ENCODE peak calls at places on chromosomes 12 and 14, in nine cellular contexts. One of them, this sample, is unnamed.

GRCh38 chr14:70832536-70833305 is 23.4 kb upstream of the MAP3K9 start:
- DNase-seq in Daoy: no peak
- DNase-seq in Karpas-422: no peak
- DNase-seq in left cardiac atrium: no peak
- DNase-seq in memory B cell: no peak
- DNase-seq in NCI-H345: no peak
- DNase-seq in astrocyte of the spinal cord: peak
- DNase-seq in cerebellar nuclear complex: no peak
- DNase-seq in stimulated activated CD4-positive, alpha-beta T cell treated with anti-CD3 and anti-CD28 coated beads, TNF-alpha, amount 100 ng/mL, for 1 hour: no peak
- DNase-seq in this sample: no peak

GRCh38 chr14:93747102-93747501 is 41.2 kb downstream of the PRIMA1 start:
- DNase-seq in Daoy: no peak
- DNase-seq in Karpas-422: no peak
- DNase-seq in left cardiac atrium: peak
- DNase-seq in memory B cell: no peak
- DNase-seq in NCI-H345: no peak
- DNase-seq in astrocyte of the spinal cord: no peak
- DNase-seq in cerebellar nuclear complex: no peak
- DNase-seq in stimulated activated CD4-positive, alpha-beta T cell treated with anti-CD3 and anti-CD28 coated beads, TNF-alpha, amount 100 ng/mL, for 1 hour: no peak
- DNase-seq in this sample: no peak

GRCh38 chr12:34392741-34393085 is 370.4 kb downstream of the ALG10 start:
- DNase-seq in Daoy: peak
- DNase-seq in Karpas-422: no peak
- DNase-seq in left cardiac atrium: peak
- DNase-seq in memory B cell: no peak
- DNase-seq in NCI-H345: no peak
- DNase-seq in astrocyte of the spinal cord: no peak
- DNase-seq in cerebellar nuclear complex: no peak
- DNase-seq in stimulated activated CD4-positive, alpha-beta T cell treated with anti-CD3 and anti-CD28 coated beads, TNF-alpha, amount 100 ng/mL, for 1 hour: no peak
- DNase-seq in this sample: no peak

GRCh38 chr12:84874125-84874824 is 38.3 kb downstream of the SLC6A15 start:
- DNase-seq in Daoy: peak
- DNase-seq in Karpas-422: peak
- DNase-seq in left cardiac atrium: no peak
- DNase-seq in memory B cell: no peak
- DNase-seq in NCI-H345: peak
- DNase-seq in astrocyte of the spinal cord: peak
- DNase-seq in cerebellar nuclear complex: peak
- DNase-seq in stimulated activated CD4-positive, alpha-beta T cell treated with anti-CD3 and anti-CD28 coated beads, TNF-alpha, amount 100 ng/mL, for 1 hour: no peak
- DNase-seq in this sample: no peak

GRCh38 chr14:80567905-80568512 is 356.7 kb upstream of the DIO2 start:
- DNase-seq in Daoy: peak
- DNase-seq in Karpas-422: no peak
- DNase-seq in left cardiac atrium: no peak
- DNase-seq in memory B cell: no peak
- DNase-seq in NCI-H345: no peak
- DNase-seq in astrocyte of the spinal cord: peak
- DNase-seq in cerebellar nuclear complex: no peak
- DNase-seq in stimulated activated CD4-positive, alpha-beta T cell treated with anti-CD3 and anti-CD28 coated beads, TNF-alpha, amount 100 ng/mL, for 1 hour: no peak
- DNase-seq in this sample: peak

GRCh38 chr12:28097221-28097620 is 93.0 kb upstream of the CCDC91 start:
- DNase-seq in Daoy: no peak
- DNase-seq in Karpas-422: no peak
- DNase-seq in left cardiac atrium: no peak
- DNase-seq in memory B cell: no peak
- DNase-seq in NCI-H345: no peak
- DNase-seq in astrocyte of the spinal cord: no peak
- DNase-seq in cerebellar nuclear complex: no peak
- DNase-seq in stimulated activated CD4-positive, alpha-beta T cell treated with anti-CD3 and anti-CD28 coated beads, TNF-alpha, amount 100 ng/mL, for 1 hour: no peak
- DNase-seq in this sample: no peak

GRCh38 chr14:103149351-103149750 is 26.1 kb downstream of the TNFAIP2 start:
- DNase-seq in Daoy: no peak
- DNase-seq in Karpas-422: no peak
- DNase-seq in left cardiac atrium: no peak
- DNase-seq in memory B cell: no peak
- DNase-seq in NCI-H345: no peak
- DNase-seq in astrocyte of the spinal cord: no peak
- DNase-seq in cerebellar nuclear complex: no peak
- DNase-seq in stimulated activated CD4-positive, alpha-beta T cell treated with anti-CD3 and anti-CD28 coated beads, TNF-alpha, amount 100 ng/mL, for 1 hour: no peak
- DNase-seq in this sample: no peak

GRCh38 chr14:65834051-65834450 is 421.5 kb downstream of the FUT8 start:
- DNase-seq in Daoy: no peak
- DNase-seq in Karpas-422: no peak
- DNase-seq in left cardiac atrium: no peak
- DNase-seq in memory B cell: no peak
- DNase-seq in NCI-H345: no peak
- DNase-seq in astrocyte of the spinal cord: no peak
- DNase-seq in cerebellar nuclear complex: peak
- DNase-seq in stimulated activated CD4-positive, alpha-beta T cell treated with anti-CD3 and anti-CD28 coated beads, TNF-alpha, amount 100 ng/mL, for 1 hour: no peak
- DNase-seq in this sample: no peak

GRCh38 chr12:76621582-76622024 is 62.0 kb upstream of the OSBPL8 start:
- DNase-seq in Daoy: peak
- DNase-seq in Karpas-422: peak
- DNase-seq in left cardiac atrium: peak
- DNase-seq in memory B cell: peak
- DNase-seq in NCI-H345: peak
- DNase-seq in astrocyte of the spinal cord: peak
- DNase-seq in cerebellar nuclear complex: peak
- DNase-seq in stimulated activated CD4-positive, alpha-beta T cell treated with anti-CD3 and anti-CD28 coated beads, TNF-alpha, amount 100 ng/mL, for 1 hour: peak
- DNase-seq in this sample: peak

GRCh38 chr14:73457050-73457934 is 1.1 kb downstream of the NUMB start:
- DNase-seq in Daoy: peak
- DNase-seq in Karpas-422: peak
- DNase-seq in left cardiac atrium: peak
- DNase-seq in memory B cell: peak
- DNase-seq in NCI-H345: peak
- DNase-seq in astrocyte of the spinal cord: peak
- DNase-seq in cerebellar nuclear complex: no peak
- DNase-seq in stimulated activated CD4-positive, alpha-beta T cell treated with anti-CD3 and anti-CD28 coated beads, TNF-alpha, amount 100 ng/mL, for 1 hour: peak
- DNase-seq in this sample: no peak

GRCh38 chr12:93812616-93813015 is 135.4 kb downstream of the CRADD start:
- DNase-seq in Daoy: no peak
- DNase-seq in Karpas-422: no peak
- DNase-seq in left cardiac atrium: no peak
- DNase-seq in memory B cell: no peak
- DNase-seq in NCI-H345: no peak
- DNase-seq in astrocyte of the spinal cord: no peak
- DNase-seq in cerebellar nuclear complex: no peak
- DNase-seq in stimulated activated CD4-positive, alpha-beta T cell treated with anti-CD3 and anti-CD28 coated beads, TNF-alpha, amount 100 ng/mL, for 1 hour: no peak
- DNase-seq in this sample: no peak

GRCh38 chr12:111025301-111025700 is 104.9 kb upstream of the MYL2 start:
- DNase-seq in Daoy: no peak
- DNase-seq in Karpas-422: no peak
- DNase-seq in left cardiac atrium: no peak
- DNase-seq in memory B cell: no peak
- DNase-seq in NCI-H345: no peak
- DNase-seq in astrocyte of the spinal cord: no peak
- DNase-seq in cerebellar nuclear complex: no peak
- DNase-seq in stimulated activated CD4-positive, alpha-beta T cell treated with anti-CD3 and anti-CD28 coated beads, TNF-alpha, amount 100 ng/mL, for 1 hour: no peak
- DNase-seq in this sample: no peak

GRCh38 chr12:98618952-98619351 is 25.5 kb downstream of the SLC25A3 start:
- DNase-seq in Daoy: no peak
- DNase-seq in Karpas-422: no peak
- DNase-seq in left cardiac atrium: no peak
- DNase-seq in memory B cell: no peak
- DNase-seq in NCI-H345: no peak
- DNase-seq in astrocyte of the spinal cord: no peak
- DNase-seq in cerebellar nuclear complex: no peak
- DNase-seq in stimulated activated CD4-positive, alpha-beta T cell treated with anti-CD3 and anti-CD28 coated beads, TNF-alpha, amount 100 ng/mL, for 1 hour: no peak
- DNase-seq in this sample: no peak

GRCh38 chr12:49917126-49917787 is 13.6 kb upstream of the FAIM2 start:
- DNase-seq in Daoy: no peak
- DNase-seq in Karpas-422: no peak
- DNase-seq in left cardiac atrium: no peak
- DNase-seq in memory B cell: no peak
- DNase-seq in NCI-H345: no peak
- DNase-seq in astrocyte of the spinal cord: no peak
- DNase-seq in cerebellar nuclear complex: no peak
- DNase-seq in stimulated activated CD4-positive, alpha-beta T cell treated with anti-CD3 and anti-CD28 coated beads, TNF-alpha, amount 100 ng/mL, for 1 hour: no peak
- DNase-seq in this sample: no peak

GRCh38 chr14:30655658-30656057 is 33.5 kb downstream of the SCFD1 start:
- DNase-seq in Daoy: no peak
- DNase-seq in Karpas-422: no peak
- DNase-seq in left cardiac atrium: no peak
- DNase-seq in memory B cell: no peak
- DNase-seq in NCI-H345: no peak
- DNase-seq in astrocyte of the spinal cord: no peak
- DNase-seq in cerebellar nuclear complex: no peak
- DNase-seq in stimulated activated CD4-positive, alpha-beta T cell treated with anti-CD3 and anti-CD28 coated beads, TNF-alpha, amount 100 ng/mL, for 1 hour: no peak
- DNase-seq in this sample: no peak

GRCh38 chr14:97697772-97698171 is 900.6 kb downstream of the VRK1 start:
- DNase-seq in Daoy: no peak
- DNase-seq in Karpas-422: no peak
- DNase-seq in left cardiac atrium: no peak
- DNase-seq in memory B cell: no peak
- DNase-seq in NCI-H345: no peak
- DNase-seq in astrocyte of the spinal cord: no peak
- DNase-seq in cerebellar nuclear complex: no peak
- DNase-seq in stimulated activated CD4-positive, alpha-beta T cell treated with anti-CD3 and anti-CD28 coated beads, TNF-alpha, amount 100 ng/mL, for 1 hour: no peak
- DNase-seq in this sample: no peak

GRCh38 chr12:22615963-22616501 is 8.9 kb upstream of the ETNK1 start:
- DNase-seq in Daoy: no peak
- DNase-seq in Karpas-422: no peak
- DNase-seq in left cardiac atrium: no peak
- DNase-seq in memory B cell: no peak
- DNase-seq in NCI-H345: no peak
- DNase-seq in astrocyte of the spinal cord: no peak
- DNase-seq in cerebellar nuclear complex: no peak
- DNase-seq in stimulated activated CD4-positive, alpha-beta T cell treated with anti-CD3 and anti-CD28 coated beads, TNF-alpha, amount 100 ng/mL, for 1 hour: no peak
- DNase-seq in this sample: no peak

GRCh38 chr12:90945070-90945649 is 9.8 kb downstream of the CCER1 start:
- DNase-seq in Daoy: no peak
- DNase-seq in Karpas-422: peak
- DNase-seq in left cardiac atrium: no peak
- DNase-seq in memory B cell: no peak
- DNase-seq in NCI-H345: peak
- DNase-seq in astrocyte of the spinal cord: peak
- DNase-seq in cerebellar nuclear complex: no peak
- DNase-seq in stimulated activated CD4-positive, alpha-beta T cell treated with anti-CD3 and anti-CD28 coated beads, TNF-alpha, amount 100 ng/mL, for 1 hour: no peak
- DNase-seq in this sample: no peak

GRCh38 chr12:89825591-89826449 is 117.2 kb upstream of the ATP2B1 start:
- DNase-seq in Daoy: peak
- DNase-seq in Karpas-422: no peak
- DNase-seq in left cardiac atrium: no peak
- DNase-seq in memory B cell: no peak
- DNase-seq in NCI-H345: no peak
- DNase-seq in astrocyte of the spinal cord: peak
- DNase-seq in cerebellar nuclear complex: no peak
- DNase-seq in stimulated activated CD4-positive, alpha-beta T cell treated with anti-CD3 and anti-CD28 coated beads, TNF-alpha, amount 100 ng/mL, for 1 hour: no peak
- DNase-seq in this sample: no peak

GRCh38 chr12:2451025-2451424 is 343.7 kb upstream of the FKBP4 start:
- DNase-seq in Daoy: peak
- DNase-seq in Karpas-422: no peak
- DNase-seq in left cardiac atrium: no peak
- DNase-seq in memory B cell: no peak
- DNase-seq in NCI-H345: no peak
- DNase-seq in astrocyte of the spinal cord: peak
- DNase-seq in cerebellar nuclear complex: no peak
- DNase-seq in stimulated activated CD4-positive, alpha-beta T cell treated with anti-CD3 and anti-CD28 coated beads, TNF-alpha, amount 100 ng/mL, for 1 hour: no peak
- DNase-seq in this sample: no peak

GRCh38 chr12:34607520-34608195 is 585.4 kb downstream of the ALG10 start:
- DNase-seq in Daoy: no peak
- DNase-seq in Karpas-422: no peak
- DNase-seq in left cardiac atrium: no peak
- DNase-seq in memory B cell: no peak
- DNase-seq in NCI-H345: no peak
- DNase-seq in astrocyte of the spinal cord: no peak
- DNase-seq in cerebellar nuclear complex: no peak
- DNase-seq in stimulated activated CD4-positive, alpha-beta T cell treated with anti-CD3 and anti-CD28 coated beads, TNF-alpha, amount 100 ng/mL, for 1 hour: no peak
- DNase-seq in this sample: no peak

GRCh38 chr12:82937151-82937550 is 250.4 kb downstream of the TMTC2 start:
- DNase-seq in Daoy: no peak
- DNase-seq in Karpas-422: no peak
- DNase-seq in left cardiac atrium: no peak
- DNase-seq in memory B cell: no peak
- DNase-seq in NCI-H345: no peak
- DNase-seq in astrocyte of the spinal cord: no peak
- DNase-seq in cerebellar nuclear complex: no peak
- DNase-seq in stimulated activated CD4-positive, alpha-beta T cell treated with anti-CD3 and anti-CD28 coated beads, TNF-alpha, amount 100 ng/mL, for 1 hour: no peak
- DNase-seq in this sample: no peak

GRCh38 chr14:106518054-106518943 is 991.9 kb downstream of the TMEM121 start:
- DNase-seq in Daoy: peak
- DNase-seq in Karpas-422: peak
- DNase-seq in left cardiac atrium: peak
- DNase-seq in memory B cell: peak
- DNase-seq in NCI-H345: peak
- DNase-seq in astrocyte of the spinal cord: no peak
- DNase-seq in cerebellar nuclear complex: no peak
- DNase-seq in stimulated activated CD4-positive, alpha-beta T cell treated with anti-CD3 and anti-CD28 coated beads, TNF-alpha, amount 100 ng/mL, for 1 hour: peak
- DNase-seq in this sample: no peak

GRCh38 chr14:90820958-90821357 is 4.7 kb upstream of the TTC7B start:
- DNase-seq in Daoy: peak
- DNase-seq in Karpas-422: no peak
- DNase-seq in left cardiac atrium: no peak
- DNase-seq in memory B cell: no peak
- DNase-seq in NCI-H345: no peak
- DNase-seq in astrocyte of the spinal cord: peak
- DNase-seq in cerebellar nuclear complex: no peak
- DNase-seq in stimulated activated CD4-positive, alpha-beta T cell treated with anti-CD3 and anti-CD28 coated beads, TNF-alpha, amount 100 ng/mL, for 1 hour: peak
- DNase-seq in this sample: no peak